ENCODE peak calls at places on chromosomes 5 and 9, in six cellular contexts. One of them, this sample, is unnamed.

GRCh38 chr9:120413121-120414048 is 166.6 kb downstream of the CDK5RAP2 start:
- DNase-seq in lower leg skin: no peak
- DNase-seq in HFF-Myc: no peak
- DNase-seq in astrocyte of the spinal cord: no peak
- DNase-seq in PC-3: no peak
- DNase-seq in fibroblast of villous mesenchyme: no peak
- DNase-seq in this sample: no peak

GRCh38 chr5:157193699-157194424 is 13.2 kb downstream of the ITK start:
- DNase-seq in fibroblast of villous mesenchyme: no peak
- DNase-seq in PC-3: no peak
- DNase-seq in lower leg skin: no peak
- DNase-seq in astrocyte of the spinal cord: no peak
- DNase-seq in HFF-Myc: no peak
- DNase-seq in this sample: no peak

GRCh38 chr5:175659546-175660248 is 1.8 kb downstream of the HRH2 start:
- DNase-seq in PC-3: no peak
- DNase-seq in fibroblast of villous mesenchyme: no peak
- DNase-seq in lower leg skin: no peak
- DNase-seq in HFF-Myc: no peak
- DNase-seq in astrocyte of the spinal cord: no peak
- DNase-seq in this sample: no peak

GRCh38 chr5:16884595-16884994 is 51.5 kb downstream of the MYO10 start:
- DNase-seq in HFF-Myc: no peak
- DNase-seq in lower leg skin: no peak
- DNase-seq in fibroblast of villous mesenchyme: peak
- DNase-seq in PC-3: peak
- DNase-seq in astrocyte of the spinal cord: no peak
- DNase-seq in this sample: no peak

GRCh38 chr9:136791466-136792276 is 527 bp downstream of the TMEM141 start:
- DNase-seq in HFF-Myc: no peak
- DNase-seq in astrocyte of the spinal cord: peak
- DNase-seq in PC-3: peak
- DNase-seq in lower leg skin: no peak
- DNase-seq in fibroblast of villous mesenchyme: peak
- DNase-seq in this sample: no peak

GRCh38 chr5:43769576-43770352 is 166.8 kb downstream of the NNT start:
- DNase-seq in PC-3: no peak
- DNase-seq in HFF-Myc: no peak
- DNase-seq in fibroblast of villous mesenchyme: peak
- DNase-seq in astrocyte of the spinal cord: peak
- DNase-seq in lower leg skin: peak
- DNase-seq in this sample: peak

GRCh38 chr5:139605887-139606286 is 42.3 kb upstream of the CXXC5 start:
- DNase-seq in astrocyte of the spinal cord: no peak
- DNase-seq in fibroblast of villous mesenchyme: no peak
- DNase-seq in PC-3: no peak
- DNase-seq in lower leg skin: no peak
- DNase-seq in HFF-Myc: no peak
- DNase-seq in this sample: no peak

GRCh38 chr9:124812401-124813016 is 35.6 kb downstream of the OLFML2A start:
- DNase-seq in fibroblast of villous mesenchyme: peak
- DNase-seq in HFF-Myc: peak
- DNase-seq in lower leg skin: no peak
- DNase-seq in astrocyte of the spinal cord: peak
- DNase-seq in PC-3: peak
- DNase-seq in this sample: peak

GRCh38 chr5:148826082-148826971 is at the start of gene ADRB2:
- DNase-seq in HFF-Myc: peak
- DNase-seq in PC-3: peak
- DNase-seq in fibroblast of villous mesenchyme: peak
- DNase-seq in astrocyte of the spinal cord: peak
- DNase-seq in lower leg skin: peak
- DNase-seq in this sample: peak

GRCh38 chr9:97572196-97572891 is 60.8 kb downstream of the TSTD2 start:
- DNase-seq in HFF-Myc: no peak
- DNase-seq in PC-3: no peak
- DNase-seq in fibroblast of villous mesenchyme: no peak
- DNase-seq in lower leg skin: no peak
- DNase-seq in astrocyte of the spinal cord: no peak
- DNase-seq in this sample: no peak

GRCh38 chr5:128669803-128670202 is 131.8 kb upstream of the FBN2 start:
- DNase-seq in fibroblast of villous mesenchyme: peak
- DNase-seq in HFF-Myc: no peak
- DNase-seq in lower leg skin: no peak
- DNase-seq in astrocyte of the spinal cord: no peak
- DNase-seq in PC-3: peak
- DNase-seq in this sample: no peak

GRCh38 chr9:133135193-133135745 is 14.2 kb upstream of the RALGDS start:
- DNase-seq in PC-3: peak
- DNase-seq in astrocyte of the spinal cord: peak
- DNase-seq in lower leg skin: no peak
- DNase-seq in HFF-Myc: peak
- DNase-seq in fibroblast of villous mesenchyme: peak
- DNase-seq in this sample: no peak

GRCh38 chr5:69493235-69493925 is 790 bp downstream of the OCLN start:
- DNase-seq in astrocyte of the spinal cord: no peak
- DNase-seq in PC-3: peak
- DNase-seq in HFF-Myc: no peak
- DNase-seq in fibroblast of villous mesenchyme: no peak
- DNase-seq in lower leg skin: no peak
- DNase-seq in this sample: no peak

GRCh38 chr5:32522429-32523143 is 62.8 kb upstream of the SUB1 start:
- DNase-seq in fibroblast of villous mesenchyme: peak
- DNase-seq in HFF-Myc: peak
- DNase-seq in astrocyte of the spinal cord: peak
- DNase-seq in lower leg skin: peak
- DNase-seq in PC-3: peak
- DNase-seq in this sample: peak

GRCh38 chr5:157951673-157952373 is 92.9 kb upstream of the CLINT1 start:
- DNase-seq in lower leg skin: no peak
- DNase-seq in PC-3: no peak
- DNase-seq in astrocyte of the spinal cord: no peak
- DNase-seq in HFF-Myc: no peak
- DNase-seq in fibroblast of villous mesenchyme: no peak
- DNase-seq in this sample: no peak

GRCh38 chr5:9545959-9546851 is at the start of gene SEMA5A:
- DNase-seq in HFF-Myc: no peak
- DNase-seq in astrocyte of the spinal cord: peak
- DNase-seq in fibroblast of villous mesenchyme: peak
- DNase-seq in lower leg skin: peak
- DNase-seq in PC-3: peak
- DNase-seq in this sample: no peak

GRCh38 chr5:87524217-87524616 is 111.5 kb upstream of the CCNH start:
- DNase-seq in PC-3: no peak
- DNase-seq in astrocyte of the spinal cord: no peak
- DNase-seq in HFF-Myc: no peak
- DNase-seq in lower leg skin: no peak
- DNase-seq in fibroblast of villous mesenchyme: no peak
- DNase-seq in this sample: no peak

GRCh38 chr5:68433921-68434879 is 218.6 kb downstream of the PIK3R1 start:
- DNase-seq in HFF-Myc: peak
- DNase-seq in PC-3: peak
- DNase-seq in lower leg skin: peak
- DNase-seq in astrocyte of the spinal cord: peak
- DNase-seq in fibroblast of villous mesenchyme: peak
- DNase-seq in this sample: peak

GRCh38 chr9:136859821-136860269 is 6.3 kb downstream of the EDF1 start:
- DNase-seq in lower leg skin: no peak
- DNase-seq in PC-3: no peak
- DNase-seq in astrocyte of the spinal cord: no peak
- DNase-seq in fibroblast of villous mesenchyme: no peak
- DNase-seq in HFF-Myc: no peak
- DNase-seq in this sample: no peak

GRCh38 chr5:39757121-39757520 is 332.3 kb upstream of the DAB2 start:
- DNase-seq in lower leg skin: no peak
- DNase-seq in astrocyte of the spinal cord: peak
- DNase-seq in fibroblast of villous mesenchyme: peak
- DNase-seq in PC-3: no peak
- DNase-seq in HFF-Myc: no peak
- DNase-seq in this sample: no peak

GRCh38 chr5:54658014-54658413 is 140.5 kb downstream of the SNX18 start:
- DNase-seq in astrocyte of the spinal cord: peak
- DNase-seq in PC-3: peak
- DNase-seq in lower leg skin: peak
- DNase-seq in fibroblast of villous mesenchyme: peak
- DNase-seq in HFF-Myc: no peak
- DNase-seq in this sample: no peak

GRCh38 chr9:33380390-33381094 is 21.8 kb downstream of the AQP7 start:
- DNase-seq in PC-3: no peak
- DNase-seq in astrocyte of the spinal cord: no peak
- DNase-seq in fibroblast of villous mesenchyme: no peak
- DNase-seq in lower leg skin: no peak
- DNase-seq in HFF-Myc: no peak
- DNase-seq in this sample: no peak

GRCh38 chr9:111805841-111806241 is 11.1 kb upstream of the SHOC1 start:
- DNase-seq in fibroblast of villous mesenchyme: peak
- DNase-seq in lower leg skin: no peak
- DNase-seq in HFF-Myc: peak
- DNase-seq in astrocyte of the spinal cord: peak
- DNase-seq in PC-3: peak
- DNase-seq in this sample: no peak

GRCh38 chr9:79895232-79895631 is 323.5 kb downstream of the TLE4 start:
- DNase-seq in astrocyte of the spinal cord: no peak
- DNase-seq in fibroblast of villous mesenchyme: no peak
- DNase-seq in HFF-Myc: peak
- DNase-seq in PC-3: no peak
- DNase-seq in lower leg skin: no peak
- DNase-seq in this sample: no peak

GRCh38 chr9:108836319-108836718 is 19.5 kb downstream of the ACTL7B start:
- DNase-seq in lower leg skin: no peak
- DNase-seq in HFF-Myc: no peak
- DNase-seq in astrocyte of the spinal cord: no peak
- DNase-seq in PC-3: no peak
- DNase-seq in fibroblast of villous mesenchyme: no peak
- DNase-seq in this sample: no peak
- TF ChIP-seq CTCF in lower leg skin: no peak
- TF ChIP-seq CTCF in HFF-Myc: no peak
- TF ChIP-seq CTCF in astrocyte of the spinal cord: no peak
- TF ChIP-seq CTCF in PC-3: no peak
- TF ChIP-seq CTCF in fibroblast of villous mesenchyme: no peak
- TF ChIP-seq CTCF in this sample: no peak

DNA sequence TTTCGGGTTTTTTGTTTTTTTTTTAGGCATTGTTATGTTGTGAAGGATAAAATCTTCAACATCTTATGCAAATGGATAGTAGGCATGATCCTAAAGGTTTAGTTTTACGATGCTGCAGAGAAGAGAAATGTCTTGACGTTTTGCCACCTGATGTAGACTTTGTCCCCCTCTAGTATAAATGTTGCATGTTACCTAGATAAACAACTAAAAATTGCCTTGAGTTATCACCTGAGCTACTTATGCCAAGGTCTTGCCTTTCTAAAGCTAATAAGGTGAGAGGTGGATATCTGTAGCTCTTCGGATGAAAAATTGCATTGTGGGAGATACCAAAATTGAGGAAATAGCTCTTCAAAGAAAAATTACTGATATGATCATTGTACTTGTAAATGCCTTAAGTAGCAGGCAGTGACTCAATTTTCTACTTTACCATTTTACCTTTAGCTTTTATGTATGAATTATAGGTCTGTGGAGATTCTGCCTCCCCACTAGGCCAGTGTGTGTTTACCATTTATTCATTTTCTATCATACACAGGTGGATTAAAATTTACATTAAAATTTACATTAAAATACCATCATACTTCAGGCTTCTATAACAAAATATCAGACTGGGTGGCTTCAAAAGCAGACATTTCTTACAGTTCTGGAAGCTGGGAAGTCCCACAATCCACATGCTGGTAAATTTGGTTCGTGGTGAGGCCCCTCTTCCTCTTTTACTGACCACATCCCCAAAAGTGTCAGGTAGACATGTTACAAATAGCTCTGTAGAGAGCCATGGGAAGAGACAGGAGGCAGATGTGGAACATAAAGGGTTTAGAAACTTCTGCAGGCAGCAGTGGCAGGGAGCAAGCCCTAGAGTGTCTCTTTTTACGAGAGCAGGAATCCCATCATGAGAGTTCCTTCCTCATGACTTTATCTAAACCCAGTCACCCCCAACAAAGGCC is 100.7 kb upstream of the ERBIN start:
- DNase-seq in PC-3: no peak
- DNase-seq in HFF-Myc: no peak
- DNase-seq in astrocyte of the spinal cord: no peak
- DNase-seq in fibroblast of villous mesenchyme: no peak
- DNase-seq in lower leg skin: no peak
- DNase-seq in this sample: no peak
- H3K4me3 ChIP-seq in PC-3: no peak
- H3K4me3 ChIP-seq in HFF-Myc: no peak
- H3K4me3 ChIP-seq in astrocyte of the spinal cord: no peak
- H3K4me3 ChIP-seq in fibroblast of villous mesenchyme: no peak
- H3K4me3 ChIP-seq in lower leg skin: no peak
- H3K4me3 ChIP-seq in this sample: no peak

GRCh38 chr5:58968350-58968749 is 385.5 kb downstream of the RAB3C start:
- DNase-seq in PC-3: no peak
- DNase-seq in fibroblast of villous mesenchyme: no peak
- DNase-seq in lower leg skin: no peak
- DNase-seq in HFF-Myc: no peak
- DNase-seq in astrocyte of the spinal cord: no peak
- DNase-seq in this sample: no peak
- TF ChIP-seq CTCF in PC-3: no peak
- TF ChIP-seq CTCF in fibroblast of villous mesenchyme: no peak
- TF ChIP-seq CTCF in lower leg skin: no peak
- TF ChIP-seq CTCF in HFF-Myc: no peak
- TF ChIP-seq CTCF in astrocyte of the spinal cord: no peak
- TF ChIP-seq CTCF in this sample: no peak

DNA sequence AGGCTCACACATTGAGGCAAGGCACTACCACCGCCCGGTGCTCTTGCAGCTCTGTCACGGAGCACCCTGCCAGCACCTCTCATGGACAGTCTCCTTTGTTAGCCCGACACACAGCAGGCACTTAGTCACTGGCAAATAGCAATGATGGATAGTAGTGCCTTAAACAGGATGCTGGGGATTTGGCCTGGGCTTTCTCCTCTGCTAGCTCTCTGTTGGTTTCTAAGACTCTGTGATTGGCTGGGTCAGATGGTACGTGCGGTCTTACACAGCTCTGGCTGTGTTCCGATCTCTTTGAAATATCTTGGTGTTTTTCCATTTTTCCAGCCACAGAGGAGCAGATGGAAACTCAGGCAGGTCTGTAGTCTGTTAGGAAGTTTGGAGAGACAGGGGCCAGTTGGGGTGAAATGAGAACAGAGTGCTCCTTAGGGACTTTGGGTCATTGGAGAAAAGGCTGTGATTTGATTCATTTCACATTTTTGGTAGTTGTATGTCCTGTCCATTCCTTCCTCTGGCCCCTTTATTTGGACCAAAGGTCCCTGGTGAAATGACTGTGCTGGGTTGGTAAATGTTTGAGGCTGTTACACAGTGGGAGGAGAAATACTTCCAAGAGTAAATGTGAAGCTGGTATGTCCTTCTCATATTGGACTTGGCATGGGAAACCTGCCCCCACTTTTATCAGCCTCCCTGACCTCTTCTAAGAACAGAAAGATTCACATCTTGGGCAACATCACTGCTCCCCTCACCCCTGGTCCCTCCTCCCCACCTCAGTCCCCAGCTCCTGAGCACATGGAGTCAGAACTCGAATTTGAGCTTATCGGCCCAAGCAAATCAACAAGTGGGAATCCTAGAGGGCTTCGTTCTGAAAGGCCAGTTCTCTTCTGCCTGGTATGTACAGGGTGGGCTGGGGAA is 3.4 kb downstream of the SMIM3 start:
- DNase-seq in astrocyte of the spinal cord: peak
- DNase-seq in HFF-Myc: peak
- DNase-seq in PC-3: peak
- DNase-seq in fibroblast of villous mesenchyme: peak
- DNase-seq in lower leg skin: no peak
- DNase-seq in this sample: peak
- H3K4me3 ChIP-seq in astrocyte of the spinal cord: peak
- H3K4me3 ChIP-seq in HFF-Myc: peak
- H3K4me3 ChIP-seq in PC-3: no peak
- H3K4me3 ChIP-seq in fibroblast of villous mesenchyme: peak
- H3K4me3 ChIP-seq in lower leg skin: no peak
- H3K4me3 ChIP-seq in this sample: peak

This sample was measured in AG04449.